ENCODE peak calls at places on chromosome 11, in eight cellular contexts. D is A549, T is K562, H is HCT116, O is HepG2, X is endothelial cell of umbilical vein, E is GM12878, S is H1. M is an unnamed sample.
A peak's percentile ranks its signal among the peaks of the same experiment; 100 is the strongest.

GRCh38 chr11:27370374-27370773 is 7.4 kb upstream of the CCDC34 start:
- DNase-seq in S (no peak), T (no peak), D (no peak), E (no peak), H (no peak), O (no peak), X (no peak), M (no peak)

GRCh38 chr11:120929664-120930154 is 94.2 kb upstream of the TBCEL start:
- DNase-seq in E (no peak), T (peak; percentile 67), X (peak; percentile 40), D (peak; percentile 30), S (peak; percentile 88), H (peak; percentile 61), O (peak; percentile 30), M (peak; percentile 76)

GRCh38 chr11:10600570-10601248 is 32.2 kb upstream of the LYVE1 start:
- DNase-seq in T (no peak), O (no peak), H (no peak), X (peak; percentile 35), D (no peak), E (no peak), S (no peak), M (no peak)

GRCh38 chr11:33311680-33312079 is 54.5 kb downstream of the HIPK3 start:
- DNase-seq in D (no peak), H (no peak), X (no peak), O (no peak), E (no peak), T (no peak), S (no peak), M (no peak)

GRCh38 chr11:106706355-106706754 is 311.9 kb downstream of the GUCY1A2 start:
- DNase-seq in X (no peak), D (peak; percentile 39), E (no peak), H (peak; percentile 27), O (no peak), S (no peak), T (no peak), M (no peak)

GRCh38 chr11:31974737-31975136 is 116.1 kb upstream of the RCN1 start:
- DNase-seq in S (no peak), D (no peak), X (no peak), E (no peak), T (no peak), O (no peak), H (peak; percentile 12), M (no peak)

GRCh38 chr11:36631704-36632287 is 33.8 kb upstream of the RAG2 start:
- DNase-seq in T (no peak), E (no peak), D (no peak), S (no peak), X (no peak), O (no peak), H (no peak), M (no peak)

GRCh38 chr11:122601131-122602125 is 54.1 kb upstream of the UBASH3B start:
- DNase-seq in X (no peak), S (no peak), D (peak; percentile 17), H (no peak), O (peak; percentile 40), E (no peak), T (no peak), M (no peak)

GRCh38 chr11:87081358-87081757 is 43.6 kb downstream of the TMEM135 start:
- DNase-seq in X (no peak), H (no peak), S (no peak), T (no peak), D (no peak), E (peak; percentile 34), O (no peak), M (no peak)

GRCh38 chr11:2591805-2592204 is 108.0 kb downstream of the KCNQ1OT1 start:
- DNase-seq in D (no peak), E (no peak), O (no peak), H (no peak), T (peak; percentile 6), X (no peak), S (no peak), M (no peak)

GRCh38 chr11:119315139-119316016 is 1.6 kb downstream of the MCAM start:
- DNase-seq in T (no peak), O (no peak), X (peak; percentile 49), S (peak; percentile 74), H (no peak), E (no peak), D (no peak), M (no peak)

GRCh38 chr11:103202048-103202651 is 92.9 kb downstream of the DYNC2H1 start:
- DNase-seq in S (no peak), D (peak; percentile 7), T (peak; percentile 7), X (peak; percentile 56), H (peak; percentile 22), O (peak; percentile 10), E (no peak), M (peak; percentile 44)

GRCh38 chr11:86671386-86672006 is 920 bp downstream of the ME3 start:
- DNase-seq in T (no peak), X (peak; percentile 45), S (peak; percentile 66), O (no peak), D (peak; percentile 44), E (no peak), H (no peak), M (no peak)

DNA sequence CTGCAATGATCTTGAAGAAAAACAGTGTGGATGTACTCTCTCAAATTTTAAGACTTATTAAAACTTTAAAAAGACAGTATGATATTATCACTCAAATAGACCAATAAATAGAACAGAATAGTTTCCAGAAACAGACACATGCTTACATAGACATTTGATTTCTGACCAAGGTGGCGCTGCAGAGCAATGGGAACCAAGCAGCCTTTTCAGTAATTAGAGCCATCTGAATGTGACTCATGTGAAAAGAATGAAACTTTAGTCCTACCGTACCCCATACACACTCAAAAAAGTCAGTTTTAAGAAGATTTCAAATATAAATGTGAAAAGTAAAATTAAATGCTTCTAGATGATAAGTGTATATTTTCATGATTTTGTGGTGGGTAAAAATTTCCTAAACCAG is 74.2 kb upstream of the MS4A8 start:
- DNase-seq in H (peak; percentile 53), X (peak; percentile 52), D (no peak), O (peak; percentile 22), E (no peak), T (peak; percentile 18), S (no peak), M (peak; percentile 42)
- TF ChIP-seq CTCF in H (peak; percentile 20), X (peak; percentile 8), D (no peak), O (no peak), E (peak; percentile 17), T (peak; percentile 52), S (peak; percentile 64), M (peak; percentile 23)

GRCh38 chr11:82899957-82900276 is 313 bp downstream of the PRCP start:
- DNase-seq in S (no peak), D (no peak), T (no peak), O (no peak), X (no peak), H (no peak), E (no peak), M (no peak)

GRCh38 chr11:82901165-82901938 is at the start of gene DDIAS:
- DNase-seq in T (peak; percentile 94), D (peak; percentile 92), S (peak; percentile 87), E (peak; percentile 95), O (peak; percentile 98), H (peak; percentile 98), X (peak; percentile 96), M (peak; percentile 99)

GRCh38 chr11:82902086-82902485 is 550 bp downstream of the DDIAS start:
- DNase-seq in T (peak; percentile 47), O (no peak), D (no peak), E (no peak), X (no peak), S (no peak), H (no peak), M (peak; percentile 27)

GRCh38 chr11:82899191-82899820 is 924 bp downstream of the PRCP start:
- DNase-seq in H (no peak), E (peak; percentile 20), O (peak; percentile 8), T (peak; percentile 17), X (peak; percentile 29), D (no peak), S (no peak), M (peak; percentile 88)

DNA sequence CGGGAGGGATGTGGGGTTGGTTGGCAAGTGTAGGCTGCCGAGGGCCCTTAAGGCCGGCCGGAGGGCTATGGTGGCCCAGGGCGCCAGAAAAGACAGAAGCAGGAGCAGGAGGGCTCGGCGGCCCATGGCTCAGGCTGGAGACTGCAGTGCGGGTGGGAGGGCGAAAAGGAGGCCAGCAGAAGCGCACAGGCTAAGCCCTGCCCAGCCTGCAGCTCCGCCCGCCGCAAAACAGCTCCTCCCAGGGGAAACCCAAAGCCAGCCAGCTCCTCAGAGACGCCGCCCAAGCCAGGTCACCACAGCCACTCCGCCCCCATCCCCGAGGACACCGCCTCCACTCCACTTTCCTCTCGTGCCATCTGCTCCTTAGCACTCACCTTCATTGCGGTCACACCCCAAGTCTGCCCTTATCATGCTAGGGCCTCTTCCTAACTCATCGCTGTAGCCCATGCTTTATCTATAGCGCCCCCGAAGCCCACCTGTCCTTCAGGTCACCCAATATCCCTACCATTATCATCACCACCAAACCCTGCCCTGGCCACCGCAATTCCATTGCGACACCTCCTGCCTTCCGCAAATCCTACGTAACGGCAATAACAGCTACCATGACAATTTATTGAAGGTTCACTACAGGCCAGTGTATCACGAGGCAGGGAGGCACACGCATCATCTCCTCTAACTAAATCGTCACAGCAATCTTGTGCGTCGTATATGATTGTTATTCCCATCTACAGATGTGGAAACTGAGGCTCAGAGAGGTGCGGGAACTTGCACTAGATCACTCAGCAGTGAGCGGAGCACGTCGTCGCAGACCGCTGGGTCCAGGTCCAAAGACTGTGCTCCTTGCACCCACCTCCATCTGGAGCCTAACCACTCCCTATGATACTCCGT is at the start of gene PRCP:
- DNase-seq in T (peak; percentile 91), X (peak; percentile 91), E (peak; percentile 84), D (peak; percentile 94), H (peak; percentile 82), O (peak; percentile 81), S (peak; percentile 89), M (peak; percentile 99)
- TF ChIP-seq POLR2A in T (peak; percentile 86), X (peak; percentile 96), E (peak; percentile 84), D (peak; percentile 83), H (peak; percentile 59), O (peak; percentile 90), S (peak; percentile 96), M (peak; percentile 95)

GRCh38 chr11:130145975-130146776 is 13.4 kb upstream of the ST14 start:
- DNase-seq in H (peak; percentile 87), E (no peak), O (peak; percentile 65), S (peak; percentile 85), T (no peak), X (peak; percentile 26), D (peak; percentile 52), M (no peak)

GRCh38 chr11:130144721-130145327 is 14.8 kb upstream of the ST14 start:
- DNase-seq in D (no peak), H (no peak), E (no peak), O (peak; percentile 69), S (no peak), X (no peak), T (no peak), M (no peak)

GRCh38 chr11:130144129-130144528 is 15.5 kb upstream of the ST14 start:
- DNase-seq in O (peak; percentile 92), D (no peak), T (no peak), X (no peak), H (no peak), S (no peak), E (no peak), M (no peak)

GRCh38 chr11:130146797-130147196 is 12.8 kb upstream of the ST14 start:
- DNase-seq in X (peak; percentile 25), T (no peak), D (no peak), O (no peak), E (no peak), S (no peak), H (no peak), M (peak; percentile 91)

GRCh38 chr11:130145328-130145812 is 14.2 kb upstream of the ST14 start:
- DNase-seq in S (no peak), D (no peak), E (no peak), H (no peak), T (no peak), O (peak; percentile 57), X (no peak), M (no peak)
- TF ChIP-seq MAX in S (no peak), D (no peak), E (no peak), H (no peak), T (no peak), O (no peak), X (no peak), M (no peak)

GRCh38 chr11:110478410-110478809 is 48.7 kb downstream of the FDX1 start:
- DNase-seq in O (no peak), T (peak; percentile 57), S (peak; percentile 88), D (no peak), E (no peak), H (no peak), X (no peak), M (peak; percentile 29)
- TF ChIP-seq CTCF in O (peak; percentile 47), T (peak; percentile 79), S (peak; percentile 94), D (no peak), E (peak; percentile 20), H (peak; percentile 28), X (peak; percentile 29), M (peak; percentile 34)